ENCODE peak calls at places on chromosomes 12 and 14, in five cellular contexts. Z, A, J, B and W are unnamed samples.

GRCh38 chr14:68585690-68586089 is 207.2 kb downstream of the ZFP36L1 start:
- DNase-seq in Z (no peak), A (no peak), J (no peak), B (no peak), W (no peak)

GRCh38 chr12:109773384-109774011 is 59.7 kb downstream of the TRPV4 start:
- DNase-seq in Z (no peak), A (no peak), J (no peak), B (no peak), W (no peak)

GRCh38 chr14:24312736-24313507 is 1.6 kb downstream of the LTB4R start:
- DNase-seq in Z (no peak), A (no peak), J (no peak), B (peak), W (no peak)

GRCh38 chr12:26614217-26614616 is 218.8 kb downstream of the ITPR2 start:
- DNase-seq in Z (peak), A (peak), J (no peak), B (peak), W (peak)

GRCh38 chr12:111775205-111776193 is 8.8 kb downstream of the ALDH2 start:
- DNase-seq in Z (no peak), A (no peak), J (peak), B (peak), W (peak)

GRCh38 chr14:67971627-67972625 is 152.3 kb downstream of the RAD51B start:
- DNase-seq in Z (no peak), A (no peak), J (no peak), B (no peak), W (no peak)

GRCh38 chr12:129152291-129153075 is 299.2 kb downstream of the GLT1D1 start:
- DNase-seq in Z (no peak), A (peak), J (no peak), B (no peak), W (no peak)

GRCh38 chr12:15830538-15830937 is 41.4 kb upstream of the EPS8 start:
- DNase-seq in Z (no peak), A (no peak), J (no peak), B (peak), W (no peak)

GRCh38 chr14:67738740-67739504 is 37.2 kb downstream of the RDH12 start:
- DNase-seq in Z (no peak), A (no peak), J (peak), B (peak), W (peak)

GRCh38 chr12:14995583-14996425 is 23.0 kb downstream of the PDE6H start:
- DNase-seq in Z (no peak), A (peak), J (no peak), B (peak), W (no peak)

GRCh38 chr14:39268393-39268792 is 34.7 kb downstream of the MIA2 start:
- DNase-seq in Z (no peak), A (no peak), J (no peak), B (peak), W (no peak)

GRCh38 chr12:94322346-94322745 is 137.3 kb downstream of the CEP83 start:
- DNase-seq in Z (no peak), A (no peak), J (no peak), B (no peak), W (no peak)

GRCh38 chr12:77686760-77687159 is 143.9 kb upstream of the NAV3 start:
- DNase-seq in Z (no peak), A (peak), J (no peak), B (peak), W (no peak)
- TF ChIP-seq CTCF in Z (peak), A (peak), J (no peak), B (peak), W (no peak)

GRCh38 chr12:50720085-50720484 is 43.8 kb upstream of the ATF1 start:
- DNase-seq in Z (no peak), A (no peak), J (no peak), B (peak), W (no peak)
- TF ChIP-seq CTCF in Z (no peak), A (no peak), J (no peak), B (no peak), W (no peak)

DNA sequence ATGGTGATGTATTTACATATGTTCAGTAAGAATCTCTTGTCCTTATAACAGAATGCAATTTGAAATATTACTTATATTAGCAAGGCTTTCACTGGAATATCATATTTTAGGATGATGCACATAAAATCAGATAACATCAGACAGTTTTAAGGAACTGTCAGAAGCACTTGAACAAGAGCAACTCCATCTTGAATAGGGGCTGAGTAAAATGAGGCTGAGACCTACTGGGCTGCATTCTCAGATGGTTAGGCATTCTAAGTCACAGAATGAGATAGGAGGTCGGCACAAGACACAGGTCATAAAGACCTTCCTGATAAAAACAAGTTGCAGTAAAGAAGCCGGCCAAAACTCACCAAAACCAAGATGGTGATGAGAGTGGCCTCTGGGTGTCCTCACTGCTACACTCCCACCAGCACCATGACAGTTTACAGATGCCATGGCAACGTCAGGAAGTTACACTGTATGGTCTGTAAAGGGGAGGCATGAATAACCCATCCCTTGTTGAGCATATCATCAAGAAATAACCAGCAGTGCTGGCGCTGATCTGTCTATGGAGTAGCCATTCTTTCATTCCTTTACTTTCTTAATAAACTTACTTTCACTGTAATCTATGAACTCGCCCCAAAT is 27.6 kb upstream of the ETV6 start:
- DNase-seq in Z (no peak), A (peak), J (no peak), B (no peak), W (no peak)
- TF ChIP-seq CTCF in Z (no peak), A (no peak), J (peak), B (no peak), W (no peak)

GRCh38 chr12:122946690-122947271 is 19.5 kb downstream of the ABCB9 start:
- DNase-seq in Z (no peak), A (no peak), J (peak), B (peak), W (peak)
- TF ChIP-seq CTCF in Z (no peak), A (no peak), J (peak), B (peak), W (peak)